ENCODE peak calls at places on chromosomes 4 and X, in seven cellular contexts. One of them, this sample, is unnamed.

GRCh38 chr4:92600638-92601037 is 296.9 kb downstream of the GRID2 start:
- DNase-seq in SHP77 treated with DMSO at 0.1 percent for 48 hours: no peak
- DNase-seq in Peyer's patch: no peak
- DNase-seq in T-cell: no peak
- DNase-seq in Ammon's horn: no peak
- DNase-seq in NCI-H1092 treated with DMSO at 0.1 percent for 48 hours: no peak
- DNase-seq in stimulated activated naive B cell treated with anti-CD40 and anti-IgM and Interleukin-4, amounts not matched to agents 10 μg/mL and 1 μg/mL and 100 μg/mL, for 72 hours: no peak
- DNase-seq in this sample: no peak

GRCh38 chr4:13992041-13992440 is 364.5 kb upstream of the BOD1L1 start:
- DNase-seq in SHP77 treated with DMSO at 0.1 percent for 48 hours: no peak
- DNase-seq in Peyer's patch: no peak
- DNase-seq in T-cell: no peak
- DNase-seq in Ammon's horn: no peak
- DNase-seq in NCI-H1092 treated with DMSO at 0.1 percent for 48 hours: no peak
- DNase-seq in stimulated activated naive B cell treated with anti-CD40 and anti-IgM and Interleukin-4, amounts not matched to agents 10 μg/mL and 1 μg/mL and 100 μg/mL, for 72 hours: no peak
- DNase-seq in this sample: no peak

GRCh38 chr4:41129128-41129754 is 85.1 kb downstream of the APBB2 start:
- DNase-seq in SHP77 treated with DMSO at 0.1 percent for 48 hours: no peak
- DNase-seq in Peyer's patch: no peak
- DNase-seq in T-cell: no peak
- DNase-seq in Ammon's horn: no peak
- DNase-seq in NCI-H1092 treated with DMSO at 0.1 percent for 48 hours: peak
- DNase-seq in stimulated activated naive B cell treated with anti-CD40 and anti-IgM and Interleukin-4, amounts not matched to agents 10 μg/mL and 1 μg/mL and 100 μg/mL, for 72 hours: no peak
- DNase-seq in this sample: no peak

GRCh38 chr4:89906787-89907521 is 12.3 kb downstream of the MMRN1 start:
- DNase-seq in SHP77 treated with DMSO at 0.1 percent for 48 hours: no peak
- DNase-seq in Peyer's patch: no peak
- DNase-seq in T-cell: no peak
- DNase-seq in Ammon's horn: no peak
- DNase-seq in NCI-H1092 treated with DMSO at 0.1 percent for 48 hours: no peak
- DNase-seq in stimulated activated naive B cell treated with anti-CD40 and anti-IgM and Interleukin-4, amounts not matched to agents 10 μg/mL and 1 μg/mL and 100 μg/mL, for 72 hours: no peak
- DNase-seq in this sample: no peak

GRCh38 chrX:134636859-134637258 is 21.4 kb downstream of the PLAC1 start:
- DNase-seq in SHP77 treated with DMSO at 0.1 percent for 48 hours: no peak
- DNase-seq in Peyer's patch: no peak
- DNase-seq in T-cell: no peak
- DNase-seq in Ammon's horn: peak
- DNase-seq in NCI-H1092 treated with DMSO at 0.1 percent for 48 hours: no peak
- DNase-seq in stimulated activated naive B cell treated with anti-CD40 and anti-IgM and Interleukin-4, amounts not matched to agents 10 μg/mL and 1 μg/mL and 100 μg/mL, for 72 hours: no peak
- DNase-seq in this sample: no peak

GRCh38 chr4:23934223-23934622 is 44.4 kb upstream of the PPARGC1A start:
- DNase-seq in SHP77 treated with DMSO at 0.1 percent for 48 hours: no peak
- DNase-seq in Peyer's patch: no peak
- DNase-seq in T-cell: no peak
- DNase-seq in Ammon's horn: no peak
- DNase-seq in NCI-H1092 treated with DMSO at 0.1 percent for 48 hours: no peak
- DNase-seq in stimulated activated naive B cell treated with anti-CD40 and anti-IgM and Interleukin-4, amounts not matched to agents 10 μg/mL and 1 μg/mL and 100 μg/mL, for 72 hours: no peak
- DNase-seq in this sample: no peak

GRCh38 chrX:57451426-57452020 is 140.3 kb upstream of the ZXDB start:
- DNase-seq in SHP77 treated with DMSO at 0.1 percent for 48 hours: no peak
- DNase-seq in Peyer's patch: no peak
- DNase-seq in T-cell: no peak
- DNase-seq in Ammon's horn: no peak
- DNase-seq in NCI-H1092 treated with DMSO at 0.1 percent for 48 hours: no peak
- DNase-seq in stimulated activated naive B cell treated with anti-CD40 and anti-IgM and Interleukin-4, amounts not matched to agents 10 μg/mL and 1 μg/mL and 100 μg/mL, for 72 hours: no peak
- DNase-seq in this sample: no peak

GRCh38 chr4:142516686-142517145 is 329.4 kb downstream of the INPP4B start:
- DNase-seq in SHP77 treated with DMSO at 0.1 percent for 48 hours: no peak
- DNase-seq in Peyer's patch: no peak
- DNase-seq in T-cell: no peak
- DNase-seq in Ammon's horn: no peak
- DNase-seq in NCI-H1092 treated with DMSO at 0.1 percent for 48 hours: no peak
- DNase-seq in stimulated activated naive B cell treated with anti-CD40 and anti-IgM and Interleukin-4, amounts not matched to agents 10 μg/mL and 1 μg/mL and 100 μg/mL, for 72 hours: no peak
- DNase-seq in this sample: no peak

GRCh38 chr4:100872811-100873210 is 355.0 kb upstream of the EMCN start:
- DNase-seq in SHP77 treated with DMSO at 0.1 percent for 48 hours: no peak
- DNase-seq in Peyer's patch: no peak
- DNase-seq in T-cell: no peak
- DNase-seq in Ammon's horn: no peak
- DNase-seq in NCI-H1092 treated with DMSO at 0.1 percent for 48 hours: no peak
- DNase-seq in stimulated activated naive B cell treated with anti-CD40 and anti-IgM and Interleukin-4, amounts not matched to agents 10 μg/mL and 1 μg/mL and 100 μg/mL, for 72 hours: no peak
- DNase-seq in this sample: no peak

GRCh38 chrX:16544969-16545368 is 105.0 kb upstream of the S100G start:
- DNase-seq in SHP77 treated with DMSO at 0.1 percent for 48 hours: no peak
- DNase-seq in Peyer's patch: no peak
- DNase-seq in T-cell: no peak
- DNase-seq in Ammon's horn: no peak
- DNase-seq in NCI-H1092 treated with DMSO at 0.1 percent for 48 hours: no peak
- DNase-seq in stimulated activated naive B cell treated with anti-CD40 and anti-IgM and Interleukin-4, amounts not matched to agents 10 μg/mL and 1 μg/mL and 100 μg/mL, for 72 hours: no peak
- DNase-seq in this sample: no peak

GRCh38 chrX:150854856-150855255 is 43.6 kb downstream of the CD99L2 start:
- DNase-seq in SHP77 treated with DMSO at 0.1 percent for 48 hours: peak
- DNase-seq in Peyer's patch: no peak
- DNase-seq in T-cell: no peak
- DNase-seq in Ammon's horn: no peak
- DNase-seq in NCI-H1092 treated with DMSO at 0.1 percent for 48 hours: no peak
- DNase-seq in stimulated activated naive B cell treated with anti-CD40 and anti-IgM and Interleukin-4, amounts not matched to agents 10 μg/mL and 1 μg/mL and 100 μg/mL, for 72 hours: no peak
- DNase-seq in this sample: no peak

GRCh38 chr4:14812101-14812500 is 190.2 kb upstream of the CPEB2 start:
- DNase-seq in SHP77 treated with DMSO at 0.1 percent for 48 hours: no peak
- DNase-seq in Peyer's patch: no peak
- DNase-seq in T-cell: no peak
- DNase-seq in Ammon's horn: no peak
- DNase-seq in NCI-H1092 treated with DMSO at 0.1 percent for 48 hours: no peak
- DNase-seq in stimulated activated naive B cell treated with anti-CD40 and anti-IgM and Interleukin-4, amounts not matched to agents 10 μg/mL and 1 μg/mL and 100 μg/mL, for 72 hours: no peak
- DNase-seq in this sample: no peak

GRCh38 chrX:16838202-16839066 is 31.7 kb downstream of the RBBP7 start:
- DNase-seq in SHP77 treated with DMSO at 0.1 percent for 48 hours: no peak
- DNase-seq in Peyer's patch: no peak
- DNase-seq in T-cell: no peak
- DNase-seq in Ammon's horn: no peak
- DNase-seq in NCI-H1092 treated with DMSO at 0.1 percent for 48 hours: no peak
- DNase-seq in stimulated activated naive B cell treated with anti-CD40 and anti-IgM and Interleukin-4, amounts not matched to agents 10 μg/mL and 1 μg/mL and 100 μg/mL, for 72 hours: no peak
- DNase-seq in this sample: no peak

GRCh38 chrX:45628041-45628440 is 427.4 kb upstream of the DIPK2B start:
- DNase-seq in SHP77 treated with DMSO at 0.1 percent for 48 hours: no peak
- DNase-seq in Peyer's patch: no peak
- DNase-seq in T-cell: no peak
- DNase-seq in Ammon's horn: no peak
- DNase-seq in NCI-H1092 treated with DMSO at 0.1 percent for 48 hours: no peak
- DNase-seq in stimulated activated naive B cell treated with anti-CD40 and anti-IgM and Interleukin-4, amounts not matched to agents 10 μg/mL and 1 μg/mL and 100 μg/mL, for 72 hours: no peak
- DNase-seq in this sample: no peak

GRCh38 chr4:10773010-10773409 is 88.4 kb upstream of the CLNK start:
- DNase-seq in SHP77 treated with DMSO at 0.1 percent for 48 hours: peak
- DNase-seq in Peyer's patch: no peak
- DNase-seq in T-cell: no peak
- DNase-seq in Ammon's horn: no peak
- DNase-seq in NCI-H1092 treated with DMSO at 0.1 percent for 48 hours: peak
- DNase-seq in stimulated activated naive B cell treated with anti-CD40 and anti-IgM and Interleukin-4, amounts not matched to agents 10 μg/mL and 1 μg/mL and 100 μg/mL, for 72 hours: no peak
- DNase-seq in this sample: no peak

GRCh38 chr4:32569844-32570243 is 1849.7 kb downstream of the PCDH7 start:
- DNase-seq in SHP77 treated with DMSO at 0.1 percent for 48 hours: no peak
- DNase-seq in Peyer's patch: no peak
- DNase-seq in T-cell: no peak
- DNase-seq in Ammon's horn: peak
- DNase-seq in NCI-H1092 treated with DMSO at 0.1 percent for 48 hours: no peak
- DNase-seq in stimulated activated naive B cell treated with anti-CD40 and anti-IgM and Interleukin-4, amounts not matched to agents 10 μg/mL and 1 μg/mL and 100 μg/mL, for 72 hours: no peak
- DNase-seq in this sample: no peak

GRCh38 chrX:109350621-109351020 is 131.3 kb downstream of the GUCY2F start:
- DNase-seq in SHP77 treated with DMSO at 0.1 percent for 48 hours: no peak
- DNase-seq in Peyer's patch: no peak
- DNase-seq in T-cell: no peak
- DNase-seq in Ammon's horn: peak
- DNase-seq in NCI-H1092 treated with DMSO at 0.1 percent for 48 hours: no peak
- DNase-seq in stimulated activated naive B cell treated with anti-CD40 and anti-IgM and Interleukin-4, amounts not matched to agents 10 μg/mL and 1 μg/mL and 100 μg/mL, for 72 hours: no peak
- DNase-seq in this sample: no peak

GRCh38 chr4:141957416-141957815 is 321.0 kb downstream of the IL15 start:
- DNase-seq in SHP77 treated with DMSO at 0.1 percent for 48 hours: no peak
- DNase-seq in Peyer's patch: no peak
- DNase-seq in T-cell: no peak
- DNase-seq in Ammon's horn: no peak
- DNase-seq in NCI-H1092 treated with DMSO at 0.1 percent for 48 hours: no peak
- DNase-seq in stimulated activated naive B cell treated with anti-CD40 and anti-IgM and Interleukin-4, amounts not matched to agents 10 μg/mL and 1 μg/mL and 100 μg/mL, for 72 hours: no peak
- DNase-seq in this sample: no peak

GRCh38 chrX:145292208-145292607 is 44.9 kb downstream of the SPANXN1 start:
- DNase-seq in SHP77 treated with DMSO at 0.1 percent for 48 hours: no peak
- DNase-seq in Peyer's patch: no peak
- DNase-seq in T-cell: no peak
- DNase-seq in Ammon's horn: no peak
- DNase-seq in NCI-H1092 treated with DMSO at 0.1 percent for 48 hours: no peak
- DNase-seq in stimulated activated naive B cell treated with anti-CD40 and anti-IgM and Interleukin-4, amounts not matched to agents 10 μg/mL and 1 μg/mL and 100 μg/mL, for 72 hours: no peak
- DNase-seq in this sample: no peak

GRCh38 chrX:113384628-113385027 is 544.0 kb upstream of the AMOT start:
- DNase-seq in SHP77 treated with DMSO at 0.1 percent for 48 hours: no peak
- DNase-seq in Peyer's patch: no peak
- DNase-seq in T-cell: no peak
- DNase-seq in Ammon's horn: peak
- DNase-seq in NCI-H1092 treated with DMSO at 0.1 percent for 48 hours: no peak
- DNase-seq in stimulated activated naive B cell treated with anti-CD40 and anti-IgM and Interleukin-4, amounts not matched to agents 10 μg/mL and 1 μg/mL and 100 μg/mL, for 72 hours: no peak
- DNase-seq in this sample: no peak

This sample was measured in NCI-H2227 treated with DMSO at 0.1 percent for 48 hours.